ENCODE peak calls at places on chromosomes 4 and X, in four cellular contexts. U is psoas muscle, I is left cardiac atrium, Q is Caki2. H is an unnamed sample.

GRCh38 chr4:94262163-94263016 is 54.7 kb downstream of the SMARCAD1 start:
- DNase-seq in U (no peak), I (no peak), Q (no peak), H (no peak)

GRCh38 chr4:30461218-30461617 is 259.0 kb upstream of the PCDH7 start:
- DNase-seq in U (no peak), I (no peak), Q (no peak), H (no peak)

GRCh38 chr4:173264245-173264959 is 69.8 kb downstream of the HMGB2 start:
- DNase-seq in U (peak), I (peak), Q (no peak), H (peak)

GRCh38 chr4:89285735-89286134 is 21.9 kb downstream of the GPRIN3 start:
- DNase-seq in U (no peak), I (no peak), Q (no peak), H (no peak)

GRCh38 chrX:12174358-12174757 is 36.1 kb downstream of the FRMPD4 start:
- DNase-seq in U (no peak), I (no peak), Q (no peak), H (no peak)

GRCh38 chr4:94548571-94548970 is 96.8 kb downstream of the PDLIM5 start:
- DNase-seq in U (no peak), I (peak), Q (peak), H (no peak)

GRCh38 chr4:3302164-3302785 is 9.5 kb downstream of the RGS12 start:
- DNase-seq in U (no peak), I (peak), Q (no peak), H (peak)

GRCh38 chr4:56728512-56728911 is 47.4 kb upstream of the HOPX start:
- DNase-seq in U (no peak), I (peak), Q (peak), H (no peak)

GRCh38 chrX:47191331-47191730 is 2.3 kb upstream of the UBA1 start:
- DNase-seq in U (no peak), I (peak), Q (peak), H (peak)

GRCh38 chr4:20589436-20589835 is 110.8 kb upstream of the PACRGL start:
- DNase-seq in U (no peak), I (no peak), Q (no peak), H (no peak)

GRCh38 chrX:11478971-11479370 is 185.8 kb downstream of the AMELX start:
- DNase-seq in U (no peak), I (no peak), Q (no peak), H (no peak)

GRCh38 chr4:146981651-146982050 is 36.0 kb upstream of the TTC29 start:
- DNase-seq in U (no peak), I (no peak), Q (no peak), H (no peak)

GRCh38 chr4:7358100-7358735 is 76.5 kb downstream of the PSAPL1 start:
- DNase-seq in U (peak), I (peak), Q (peak), H (no peak)

GRCh38 chr4:8556341-8557150 is 23.6 kb upstream of the GPR78 start:
- DNase-seq in U (no peak), I (no peak), Q (no peak), H (no peak)

GRCh38 chrX:17802756-17803155 is 58.3 kb downstream of the RAI2 start:
- DNase-seq in U (no peak), I (no peak), Q (peak), H (no peak)

GRCh38 chr4:77473509-77473908 is 132.1 kb upstream of the CXCL13 start:
- DNase-seq in U (no peak), I (no peak), Q (no peak), H (no peak)

GRCh38 chr4:37628977-37629609 is 57.1 kb downstream of the RELL1 start:
- DNase-seq in U (peak), I (no peak), Q (peak), H (no peak)

GRCh38 chrX:115392871-115393270 is 103.4 kb downstream of the LUZP4 start:
- DNase-seq in U (no peak), I (no peak), Q (no peak), H (no peak)

GRCh38 chr4:110480031-110480549 is 4.1 kb downstream of the ENPEP start:
- DNase-seq in U (no peak), I (no peak), Q (peak), H (no peak)

GRCh38 chr4:8553958-8554357 is 26.2 kb upstream of the GPR78 start:
- DNase-seq in U (no peak), I (no peak), Q (no peak), H (no peak)